ENCODE peak calls at places on chromosomes 6 and 20, in four cellular contexts. H, G, P and Y are unnamed samples.

GRCh38 chr6:114167583-114168576 is 174.9 kb downstream of the HS3ST5 start:
- DNase-seq in G (no peak), P (no peak), H (no peak), Y (no peak)

GRCh38 chr6:40743226-40743625 is 156.1 kb upstream of the LRFN2 start:
- DNase-seq in G (no peak), P (no peak), H (no peak), Y (no peak)

GRCh38 chr6:170459451-170459850 is 93.7 kb downstream of the PSMB1 start:
- DNase-seq in H (no peak), P (peak), G (peak), Y (no peak)

GRCh38 chr20:3995067-3995748 is 20.1 kb downstream of the RNF24 start:
- DNase-seq in H (no peak), P (no peak), G (no peak), Y (peak)

GRCh38 chr6:12474167-12475140 is 184.3 kb downstream of the EDN1 start:
- DNase-seq in H (peak), P (no peak), G (no peak), Y (no peak)

GRCh38 chr6:144265390-144265789 is 19.7 kb upstream of the UTRN start:
- DNase-seq in H (peak), P (peak), G (peak), Y (peak)

GRCh38 chr6:169963581-169964297 is 212.3 kb downstream of the ERMARD start:
- DNase-seq in G (no peak), H (no peak), P (no peak), Y (peak)

GRCh38 chr6:15534970-15535369 is 127.9 kb downstream of the DTNBP1 start:
- DNase-seq in P (no peak), H (no peak), G (no peak), Y (peak)

GRCh38 chr20:46255440-46256104 is 52.7 kb downstream of the CDH22 start:
- DNase-seq in G (no peak), H (peak), P (peak), Y (no peak)

GRCh38 chr20:47600967-47601547 is 99.4 kb downstream of the NCOA3 start:
- DNase-seq in G (no peak), P (no peak), H (no peak), Y (no peak)
- H3K27ac ChIP-seq in G (no peak), P (no peak), H (no peak), Y (no peak)

DNA sequence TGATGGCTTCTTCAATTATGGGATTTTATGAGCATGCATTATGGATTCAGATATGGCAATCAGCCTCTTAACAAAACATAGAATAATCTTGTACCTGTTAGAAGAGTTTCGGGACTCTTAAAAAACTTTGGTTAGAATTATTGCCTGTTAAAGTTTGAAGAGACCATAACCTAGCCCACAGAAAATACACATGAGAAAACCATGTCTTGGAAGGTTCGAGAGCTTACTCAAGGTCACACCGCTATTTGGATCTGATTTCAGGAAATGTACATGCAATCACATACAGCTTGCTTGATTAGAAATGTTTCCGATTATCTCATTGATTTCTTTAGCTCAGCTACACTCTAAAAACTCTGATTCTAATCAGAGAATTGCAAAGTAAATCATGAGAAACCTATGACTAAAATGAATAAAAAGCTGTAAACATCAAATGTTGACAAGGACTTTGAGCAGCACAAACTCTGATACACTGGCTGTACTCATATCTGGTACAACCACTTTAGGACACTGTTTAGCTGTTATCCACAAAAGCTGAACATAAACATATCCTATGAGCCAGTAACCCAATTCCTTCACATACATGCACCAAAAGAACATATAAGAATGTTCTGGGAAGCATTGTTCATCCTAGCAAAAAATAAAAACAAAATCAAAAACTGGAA is 16.3 kb downstream of the STX7 start:
- DNase-seq in H (no peak), P (no peak), G (no peak), Y (no peak)
- H3K4me2 ChIP-seq in H (no peak), P (no peak), G (no peak), Y (no peak)

DNA sequence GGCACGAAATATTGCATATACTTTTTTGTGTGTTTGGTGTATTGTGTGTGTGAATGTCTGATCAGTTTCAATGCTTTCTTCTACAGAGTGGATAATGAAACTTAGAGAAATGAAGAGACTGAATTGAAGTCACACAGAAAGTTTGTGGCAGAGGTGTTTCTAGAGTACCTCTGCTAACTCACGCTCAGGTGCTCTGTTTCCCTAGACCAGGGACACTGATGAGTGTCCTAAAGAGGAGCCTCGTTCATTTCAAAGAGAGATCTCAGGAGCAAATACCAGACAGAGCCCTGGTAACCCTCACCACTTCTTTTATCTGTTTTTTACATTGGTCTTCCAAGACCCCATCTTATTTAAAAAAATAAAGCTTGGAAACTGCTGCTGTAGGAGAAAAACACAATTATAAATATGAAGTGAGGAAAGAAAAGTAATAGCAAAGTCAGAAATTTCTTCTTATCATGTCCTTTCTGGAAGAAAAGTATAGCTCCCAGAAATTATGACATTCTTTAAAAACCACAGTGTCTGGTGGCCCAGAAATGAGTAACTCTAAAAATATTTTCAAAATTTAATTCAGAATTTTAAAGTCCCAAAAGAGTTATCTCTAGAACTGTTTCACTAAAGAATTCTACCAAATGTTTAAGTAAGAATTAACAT is 720.6 kb downstream of the RFPL4B start:
- DNase-seq in G (peak), H (no peak), P (no peak), Y (peak)
- H3K27ac ChIP-seq in G (no peak), H (no peak), P (no peak), Y (peak)

DNA sequence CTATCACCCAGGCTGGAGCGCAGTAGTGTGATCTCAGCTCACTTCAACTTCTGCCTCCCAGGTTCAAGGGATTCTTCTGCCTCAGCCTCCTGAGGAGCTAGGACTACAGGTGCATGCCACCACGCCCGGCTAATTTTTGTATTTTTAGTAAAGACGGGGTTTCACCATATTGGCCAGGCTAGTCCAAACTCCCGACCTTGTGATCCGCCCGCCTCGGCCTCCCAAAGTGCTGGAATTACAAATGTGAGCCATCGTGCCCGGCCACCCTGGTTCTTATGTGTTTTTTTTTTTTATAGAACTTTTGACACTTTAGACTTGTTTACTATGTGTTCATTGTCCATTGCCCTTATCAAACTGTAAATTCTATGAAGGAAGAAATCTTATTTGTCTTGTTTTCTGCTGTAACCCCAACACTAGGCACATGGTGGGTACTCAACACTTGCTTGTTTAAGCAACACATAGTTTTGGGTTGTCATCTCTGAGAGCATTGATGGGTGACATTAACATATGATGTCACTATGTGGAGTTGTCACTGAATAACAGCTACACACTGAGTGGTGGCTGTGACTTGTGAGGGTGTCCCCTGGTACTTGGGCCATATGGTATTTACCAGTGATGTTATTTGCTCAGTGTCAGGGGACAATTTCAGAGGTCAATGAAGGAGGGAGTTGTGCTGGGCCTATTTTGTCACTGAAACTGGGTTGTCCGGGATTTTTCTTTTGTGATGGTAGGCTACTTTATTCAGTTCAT is 1.5 kb upstream of the PXMP4 start:
- DNase-seq in G (no peak), H (no peak), P (no peak), Y (no peak)
- H3K4me2 ChIP-seq in G (no peak), H (no peak), P (no peak), Y (no peak)

DNA sequence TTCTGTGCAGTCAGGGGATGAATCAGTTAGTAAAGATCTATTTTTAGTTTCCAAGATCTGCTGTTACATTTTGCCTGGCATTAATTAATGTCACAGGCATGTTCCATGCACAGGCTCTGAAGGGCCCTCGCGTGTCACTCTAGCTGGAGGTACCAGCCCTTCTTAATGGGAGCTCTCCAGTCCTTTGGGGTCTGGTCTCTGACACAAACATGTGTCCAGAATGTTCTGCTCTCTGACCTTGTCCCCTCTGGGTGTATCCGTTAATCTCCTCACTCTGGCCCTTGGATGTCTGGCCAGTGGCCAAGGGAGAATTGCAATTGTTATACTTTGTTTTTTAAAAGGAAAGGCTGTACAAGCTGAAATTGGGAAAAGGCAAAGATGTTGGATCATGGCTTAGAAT is 16.4 kb upstream of the ZNF831 start:
- DNase-seq in P (no peak), H (no peak), G (no peak), Y (no peak)
- H3K27ac ChIP-seq in P (no peak), H (peak), G (no peak), Y (no peak)

GRCh38 chr6:98498359-98498758 is 336.0 kb upstream of the POU3F2 start:
- DNase-seq in P (no peak), G (no peak), H (no peak), Y (no peak)
- H3K4me2 ChIP-seq in P (no peak), G (no peak), H (no peak), Y (no peak)

GRCh38 chr6:129117355-129117754 is 234.4 kb downstream of the LAMA2 start:
- DNase-seq in P (no peak), G (no peak), H (no peak), Y (no peak)

GRCh38 chr6:129112591-129112990 is 229.7 kb downstream of the LAMA2 start:
- DNase-seq in P (no peak), G (no peak), H (no peak), Y (no peak)

GRCh38 chr6:129113637-129114036 is 230.7 kb downstream of the LAMA2 start:
- DNase-seq in P (no peak), H (no peak), G (no peak), Y (no peak)

GRCh38 chr6:129115491-129115890 is 232.6 kb downstream of the LAMA2 start:
- DNase-seq in P (no peak), G (no peak), H (no peak), Y (no peak)

GRCh38 chr6:129114992-129115391 is 232.1 kb downstream of the LAMA2 start:
- DNase-seq in H (no peak), P (no peak), G (no peak), Y (no peak)
- H3K27ac ChIP-seq in H (no peak), P (no peak), G (no peak), Y (no peak)

DNA sequence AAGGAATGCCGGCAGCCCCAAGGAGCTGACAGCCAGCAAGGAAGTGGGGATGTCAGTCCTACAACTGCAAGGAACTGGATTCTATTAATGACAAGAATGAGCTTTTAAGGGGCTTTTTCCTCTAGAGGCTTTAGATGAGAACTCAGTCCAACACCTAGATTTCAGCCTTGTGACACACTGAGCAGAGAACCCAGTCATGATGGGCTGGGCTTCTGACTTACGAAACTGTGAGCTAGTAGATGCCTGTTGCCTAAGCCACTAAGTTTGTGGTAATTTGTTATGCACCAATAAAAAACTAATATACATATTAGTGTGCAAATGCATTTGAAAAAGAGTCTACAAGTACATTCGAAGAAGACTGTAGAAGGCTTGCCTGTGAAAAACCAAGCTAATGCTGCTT is 263.3 kb downstream of the SOX4 start:
- DNase-seq in P (no peak), H (no peak), G (peak), Y (peak)
- H3K4me2 ChIP-seq in P (no peak), H (no peak), G (no peak), Y (no peak)